ENCODE peak calls at places on chromosomes 11 and 22, in five cellular contexts. I is stimulated activated CD4-positive, alpha-beta T cell treated with anti-CD3 and anti-CD28 coated beads, Interleukin-1b, Interleukin-23, amount 100 ng/mL, for 24 hours; E is stimulated activated CD8-positive, alpha-beta memory T cell treated with anti-CD3 and anti-CD28 coated beads, Interleukin-15, amount 100 ng/mL, for 1 hour; R is lower lobe of right lung; N is anterior cingulate cortex. W is an unnamed sample.

GRCh38 chr22:37726240-37726887 is 29.5 kb downstream of the TRIOBP start:
- DNase-seq in I (no peak), E (no peak), R (no peak), N (no peak), W (no peak)

GRCh38 chr11:78688460-78688859 is 113.8 kb upstream of the NARS2 start:
- DNase-seq in I (no peak), E (no peak), R (no peak), N (no peak), W (no peak)

GRCh38 chr22:29157759-29158535 is 47.7 kb upstream of the EMID1 start:
- DNase-seq in I (no peak), E (no peak), R (no peak), N (no peak), W (no peak)

GRCh38 chr11:95346207-95346718 is 115.3 kb upstream of the SESN3 start:
- DNase-seq in I (no peak), E (no peak), R (no peak), N (no peak), W (no peak)

GRCh38 chr11:115217726-115218311 is 286.4 kb downstream of the CADM1 start:
- DNase-seq in I (no peak), E (no peak), R (no peak), N (no peak), W (no peak)

GRCh38 chr11:130612291-130612802 is 163.9 kb downstream of the ADAMTS15 start:
- DNase-seq in I (no peak), E (no peak), R (no peak), N (no peak), W (no peak)

GRCh38 chr11:66337103-66337899 is 1.1 kb upstream of the RIN1 start:
- DNase-seq in I (no peak), E (no peak), R (peak; percentile 46), N (no peak), W (no peak)

GRCh38 chr11:76796511-76797203 is 13.5 kb downstream of the TSKU start:
- DNase-seq in I (no peak), E (no peak), R (no peak), N (no peak), W (no peak)

GRCh38 chr11:123584186-123584585 is 70.2 kb downstream of the SCN3B start:
- DNase-seq in I (no peak), E (no peak), R (no peak), N (no peak), W (no peak)

GRCh38 chr11:36385121-36385530 is 89.0 kb downstream of the PRR5L start:
- DNase-seq in I (no peak), E (no peak), R (no peak), N (no peak), W (no peak)

GRCh38 chr11:61297741-61298140 is 2.6 kb upstream of the VWCE start:
- DNase-seq in I (no peak), E (no peak), R (no peak), N (no peak), W (no peak)

GRCh38 chr11:20584093-20584774 is 15.2 kb upstream of the SLC6A5 start:
- DNase-seq in I (no peak), E (no peak), R (no peak), N (no peak), W (no peak)

W was measured in NCI-H1436 treated with DMSO at 0.1 percent for 48 hours.